ENCODE peak calls at places on chromosomes 13 and 19, in seven cellular contexts. One of them, this sample, is unnamed.

GRCh38 chr19:45638930-45639729 is at the start of gene EML2:
- DNase-seq in neural progenitor cell: peak; percentile 94
- DNase-seq in MM.1S: peak; percentile 35
- DNase-seq in GM23248: peak; percentile 67
- DNase-seq in HCT116: no peak
- DNase-seq in PC-3: peak; percentile 36
- DNase-seq in GM23338: peak; percentile 97
- DNase-seq in this sample: peak; percentile 79

GRCh38 chr13:94710881-94711560 is 1.3 kb downstream of the SOX21 start:
- DNase-seq in PC-3: peak; percentile 59
- DNase-seq in MM.1S: peak; percentile 35
- DNase-seq in neural progenitor cell: peak; percentile 77
- DNase-seq in GM23338: peak; percentile 62
- DNase-seq in HCT116: no peak
- DNase-seq in GM23248: peak; percentile 27
- DNase-seq in this sample: peak; percentile 43

GRCh38 chr13:113918580-113918979 is 54.7 kb upstream of the GAS6 start:
- DNase-seq in GM23248: no peak
- DNase-seq in HCT116: no peak
- DNase-seq in MM.1S: no peak
- DNase-seq in PC-3: no peak
- DNase-seq in GM23338: no peak
- DNase-seq in neural progenitor cell: no peak
- DNase-seq in this sample: no peak

GRCh38 chr19:21587117-21587461 is 81.7 kb downstream of the ZNF429 start:
- DNase-seq in HCT116: no peak
- DNase-seq in MM.1S: no peak
- DNase-seq in GM23248: no peak
- DNase-seq in GM23338: peak; percentile 56
- DNase-seq in PC-3: no peak
- DNase-seq in neural progenitor cell: no peak
- DNase-seq in this sample: no peak

GRCh38 chr13:27920677-27921420 is 1.0 kb downstream of the PDX1 start:
- DNase-seq in PC-3: peak; percentile 26
- DNase-seq in MM.1S: no peak
- DNase-seq in HCT116: no peak
- DNase-seq in neural progenitor cell: peak; percentile 60
- DNase-seq in GM23248: peak; percentile 46
- DNase-seq in GM23338: peak; percentile 52
- DNase-seq in this sample: no peak

GRCh38 chr13:32639502-32640105 is 53.4 kb downstream of the PDS5B start:
- DNase-seq in MM.1S: peak; percentile 50
- DNase-seq in neural progenitor cell: peak; percentile 59
- DNase-seq in PC-3: peak; percentile 57
- DNase-seq in HCT116: peak; percentile 43
- DNase-seq in GM23248: peak; percentile 80
- DNase-seq in GM23338: peak; percentile 68
- DNase-seq in this sample: peak; percentile 64

GRCh38 chr19:5988520-5989387 is 10.8 kb upstream of the RANBP3 start:
- DNase-seq in GM23338: no peak
- DNase-seq in neural progenitor cell: no peak
- DNase-seq in HCT116: no peak
- DNase-seq in MM.1S: peak; percentile 27
- DNase-seq in PC-3: peak; percentile 34
- DNase-seq in GM23248: no peak
- DNase-seq in this sample: no peak

GRCh38 chr19:18029617-18030338 is 21.8 kb downstream of the ARRDC2 start:
- DNase-seq in neural progenitor cell: no peak
- DNase-seq in HCT116: peak; percentile 59
- DNase-seq in PC-3: peak; percentile 91
- DNase-seq in MM.1S: no peak
- DNase-seq in GM23338: no peak
- DNase-seq in GM23248: peak; percentile 23
- DNase-seq in this sample: peak; percentile 68

GRCh38 chr19:47322048-47322447 is 9.9 kb upstream of the C5AR2 start:
- DNase-seq in PC-3: no peak
- DNase-seq in GM23248: no peak
- DNase-seq in GM23338: no peak
- DNase-seq in MM.1S: no peak
- DNase-seq in neural progenitor cell: no peak
- DNase-seq in HCT116: no peak
- DNase-seq in this sample: no peak

GRCh38 chr13:44692173-44692713 is 116.1 kb upstream of the TSC22D1 start:
- DNase-seq in neural progenitor cell: no peak
- DNase-seq in GM23248: no peak
- DNase-seq in HCT116: peak; percentile 70
- DNase-seq in MM.1S: no peak
- DNase-seq in GM23338: peak; percentile 27
- DNase-seq in PC-3: peak; percentile 33
- DNase-seq in this sample: no peak

GRCh38 chr19:964761-965694 is 19.1 kb upstream of the WDR18 start:
- DNase-seq in HCT116: no peak
- DNase-seq in GM23338: peak; percentile 58
- DNase-seq in PC-3: peak; percentile 27
- DNase-seq in GM23248: peak; percentile 26
- DNase-seq in MM.1S: no peak
- DNase-seq in neural progenitor cell: no peak
- DNase-seq in this sample: peak; percentile 14

GRCh38 chr13:41500501-41500900 is 43.2 kb downstream of the RGCC start:
- DNase-seq in MM.1S: peak; percentile 34
- DNase-seq in neural progenitor cell: no peak
- DNase-seq in PC-3: peak; percentile 39
- DNase-seq in HCT116: no peak
- DNase-seq in GM23338: no peak
- DNase-seq in GM23248: peak; percentile 55
- DNase-seq in this sample: no peak

GRCh38 chr13:45206340-45206739 is 5.5 kb upstream of the KCTD4 start:
- DNase-seq in PC-3: peak; percentile 89
- DNase-seq in GM23248: peak; percentile 96
- DNase-seq in neural progenitor cell: no peak
- DNase-seq in GM23338: no peak
- DNase-seq in HCT116: peak; percentile 69
- DNase-seq in MM.1S: no peak
- DNase-seq in this sample: peak; percentile 45

GRCh38 chr13:75050419-75051066 is 431.4 kb downstream of the TBC1D4 start:
- DNase-seq in MM.1S: no peak
- DNase-seq in GM23248: peak; percentile 25
- DNase-seq in GM23338: no peak
- DNase-seq in neural progenitor cell: no peak
- DNase-seq in PC-3: no peak
- DNase-seq in HCT116: no peak
- DNase-seq in this sample: peak; percentile 13

GRCh38 chr13:39106216-39106995 is 68.2 kb downstream of the NHLRC3 start:
- DNase-seq in GM23248: no peak
- DNase-seq in GM23338: no peak
- DNase-seq in HCT116: no peak
- DNase-seq in neural progenitor cell: no peak
- DNase-seq in PC-3: no peak
- DNase-seq in MM.1S: no peak
- DNase-seq in this sample: no peak

GRCh38 chr19:36254848-36255247 is 39.9 kb downstream of the ZNF146 start:
- DNase-seq in HCT116: no peak
- DNase-seq in MM.1S: no peak
- DNase-seq in PC-3: no peak
- DNase-seq in GM23248: no peak
- DNase-seq in GM23338: no peak
- DNase-seq in neural progenitor cell: no peak
- DNase-seq in this sample: no peak

GRCh38 chr13:33348366-33348765 is 62.8 kb upstream of the STARD13 start:
- DNase-seq in GM23338: no peak
- DNase-seq in GM23248: peak; percentile 48
- DNase-seq in MM.1S: no peak
- DNase-seq in neural progenitor cell: no peak
- DNase-seq in HCT116: no peak
- DNase-seq in PC-3: peak; percentile 62
- DNase-seq in this sample: no peak

GRCh38 chr19:16085115-16085514 is 8.8 kb downstream of the TPM4 start:
- DNase-seq in GM23338: no peak
- DNase-seq in MM.1S: no peak
- DNase-seq in neural progenitor cell: no peak
- DNase-seq in PC-3: peak; percentile 42
- DNase-seq in HCT116: no peak
- DNase-seq in GM23248: peak; percentile 53
- DNase-seq in this sample: no peak

GRCh38 chr19:58555920-58556632 is 1.2 kb upstream of the CHMP2A start:
- DNase-seq in GM23248: no peak
- DNase-seq in PC-3: no peak
- DNase-seq in neural progenitor cell: no peak
- DNase-seq in HCT116: no peak
- DNase-seq in GM23338: no peak
- DNase-seq in MM.1S: no peak
- DNase-seq in this sample: peak; percentile 16

GRCh38 chr13:31859546-31859945 is 120.2 kb downstream of the RXFP2 start:
- DNase-seq in neural progenitor cell: no peak
- DNase-seq in MM.1S: no peak
- DNase-seq in GM23338: no peak
- DNase-seq in HCT116: no peak
- DNase-seq in GM23248: peak; percentile 24
- DNase-seq in PC-3: no peak
- DNase-seq in this sample: no peak

GRCh38 chr19:16594131-16594586 is 21.9 kb upstream of the SLC35E1 start:
- DNase-seq in PC-3: no peak
- DNase-seq in neural progenitor cell: no peak
- DNase-seq in MM.1S: peak; percentile 78
- DNase-seq in GM23248: no peak
- DNase-seq in GM23338: no peak
- DNase-seq in HCT116: no peak
- DNase-seq in this sample: no peak

GRCh38 chr13:59890064-59890463 is 273.7 kb downstream of the DIAPH3 start:
- DNase-seq in MM.1S: no peak
- DNase-seq in GM23338: no peak
- DNase-seq in GM23248: peak; percentile 15
- DNase-seq in PC-3: no peak
- DNase-seq in neural progenitor cell: no peak
- DNase-seq in HCT116: no peak
- DNase-seq in this sample: peak; percentile 35

GRCh38 chr19:48724796-48725753 is 5.5 kb upstream of the MAMSTR start:
- DNase-seq in GM23338: peak; percentile 92
- DNase-seq in neural progenitor cell: peak; percentile 79
- DNase-seq in MM.1S: peak; percentile 45
- DNase-seq in PC-3: peak; percentile 50
- DNase-seq in HCT116: peak; percentile 72
- DNase-seq in GM23248: peak; percentile 87
- DNase-seq in this sample: peak; percentile 73

GRCh38 chr13:114148521-114148855 is 16.1 kb upstream of the RASA3 start:
- DNase-seq in PC-3: no peak
- DNase-seq in HCT116: no peak
- DNase-seq in GM23338: no peak
- DNase-seq in GM23248: no peak
- DNase-seq in MM.1S: peak; percentile 93
- DNase-seq in neural progenitor cell: no peak
- DNase-seq in this sample: no peak

GRCh38 chr19:4967738-4968461 is 1.0 kb upstream of the KDM4B start:
- DNase-seq in PC-3: peak; percentile 18
- DNase-seq in HCT116: no peak
- DNase-seq in neural progenitor cell: peak; percentile 27
- DNase-seq in GM23338: no peak
- DNase-seq in GM23248: peak; percentile 66
- DNase-seq in MM.1S: no peak
- DNase-seq in this sample: no peak

GRCh38 chr13:44141213-44141724 is 232.4 kb upstream of the SERP2 start:
- DNase-seq in GM23248: no peak
- DNase-seq in PC-3: no peak
- DNase-seq in GM23338: peak; percentile 47
- DNase-seq in neural progenitor cell: peak; percentile 20
- DNase-seq in HCT116: no peak
- DNase-seq in MM.1S: no peak
- DNase-seq in this sample: no peak

GRCh38 chr19:51783373-51783772 is 11.6 kb upstream of the FPR3 start:
- DNase-seq in HCT116: peak; percentile 26
- DNase-seq in PC-3: peak; percentile 72
- DNase-seq in neural progenitor cell: no peak
- DNase-seq in GM23338: peak; percentile 61
- DNase-seq in GM23248: peak; percentile 46
- DNase-seq in MM.1S: no peak
- DNase-seq in this sample: no peak

GRCh38 chr13:41231025-41231677 is 32.2 kb downstream of the MTRF1 start:
- DNase-seq in neural progenitor cell: no peak
- DNase-seq in GM23248: no peak
- DNase-seq in MM.1S: no peak
- DNase-seq in GM23338: no peak
- DNase-seq in PC-3: no peak
- DNase-seq in HCT116: no peak
- DNase-seq in this sample: no peak

DNA sequence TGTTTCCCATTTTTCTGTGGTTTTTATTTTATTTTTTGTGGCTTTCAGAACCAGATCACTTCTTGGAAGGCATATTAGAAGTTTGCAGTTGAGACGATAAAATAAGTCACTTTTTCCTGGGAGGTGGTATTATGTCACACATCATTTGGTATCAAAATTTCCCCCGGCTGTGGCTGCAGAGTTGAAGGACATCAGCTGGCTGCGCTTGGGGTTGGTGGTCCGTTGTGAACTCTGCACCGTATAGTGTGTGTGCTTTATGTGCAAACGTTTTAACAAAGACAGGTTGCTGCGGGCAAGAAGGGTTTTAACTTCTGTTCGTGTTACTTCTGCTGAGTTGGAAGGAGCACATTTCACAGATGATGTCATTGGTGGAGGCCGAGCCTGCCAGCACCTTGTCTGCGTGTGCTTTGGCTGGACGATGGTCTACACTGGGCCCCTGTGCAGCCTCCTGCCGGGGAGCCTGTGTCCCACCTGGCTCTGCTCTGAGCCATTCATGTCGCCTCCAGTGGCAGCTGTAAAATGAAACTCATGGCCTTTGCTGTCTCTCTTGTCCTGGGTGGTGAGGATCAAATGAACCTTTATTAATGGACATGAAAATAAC is 9.6 kb downstream of the ATP11A start:
- DNase-seq in GM23248: no peak
- DNase-seq in MM.1S: no peak
- DNase-seq in neural progenitor cell: no peak
- DNase-seq in HCT116: no peak
- DNase-seq in GM23338: no peak
- DNase-seq in PC-3: no peak
- DNase-seq in this sample: no peak
- TF ChIP-seq EZH2phosphoT487 in GM23248: no peak
- TF ChIP-seq EZH2phosphoT487 in MM.1S: no peak
- TF ChIP-seq EZH2phosphoT487 in neural progenitor cell: no peak
- TF ChIP-seq EZH2phosphoT487 in HCT116: no peak
- TF ChIP-seq EZH2phosphoT487 in GM23338: no peak
- TF ChIP-seq EZH2phosphoT487 in PC-3: no peak
- TF ChIP-seq EZH2phosphoT487 in this sample: no peak

GRCh38 chr13:18739310-18739709 is 442.3 kb downstream of the TUBA3C start:
- DNase-seq in GM23338: no peak
- DNase-seq in PC-3: no peak
- DNase-seq in HCT116: no peak
- DNase-seq in MM.1S: no peak
- DNase-seq in GM23248: no peak
- DNase-seq in neural progenitor cell: no peak
- DNase-seq in this sample: no peak
- TF ChIP-seq EZH2 in GM23338: no peak
- TF ChIP-seq EZH2 in PC-3: no peak
- TF ChIP-seq EZH2 in HCT116: no peak
- TF ChIP-seq EZH2 in MM.1S: no peak
- TF ChIP-seq EZH2 in GM23248: no peak
- TF ChIP-seq EZH2 in neural progenitor cell: no peak
- TF ChIP-seq EZH2 in this sample: no peak

GRCh38 chr19:2755811-2756210 is 16.0 kb upstream of the SLC39A3 start:
- DNase-seq in neural progenitor cell: no peak
- DNase-seq in GM23248: no peak
- DNase-seq in MM.1S: no peak
- DNase-seq in GM23338: no peak
- DNase-seq in HCT116: no peak
- DNase-seq in PC-3: no peak
- DNase-seq in this sample: no peak
- H3K4me3 ChIP-seq in neural progenitor cell: no peak overlapping the region
- H3K4me3 ChIP-seq in GM23248: no peak overlapping the region
- H3K4me3 ChIP-seq in MM.1S: no peak overlapping the region
- H3K4me3 ChIP-seq in GM23338: no peak overlapping the region
- H3K4me3 ChIP-seq in HCT116: no peak overlapping the region
- H3K4me3 ChIP-seq in PC-3: no peak overlapping the region
- H3K4me3 ChIP-seq in this sample: no peak overlapping the region

GRCh38 chr19:19615086-19615485 is 3.4 kb downstream of the PBX4 start:
- DNase-seq in PC-3: peak; percentile 80
- DNase-seq in GM23248: peak; percentile 72
- DNase-seq in neural progenitor cell: no peak
- DNase-seq in GM23338: no peak
- DNase-seq in HCT116: peak; percentile 66
- DNase-seq in MM.1S: no peak
- DNase-seq in this sample: no peak
- TF ChIP-seq EZH2phosphoT487 in PC-3: no peak
- TF ChIP-seq EZH2phosphoT487 in GM23248: no peak
- TF ChIP-seq EZH2phosphoT487 in neural progenitor cell: no peak
- TF ChIP-seq EZH2phosphoT487 in GM23338: no peak
- TF ChIP-seq EZH2phosphoT487 in HCT116: no peak
- TF ChIP-seq EZH2phosphoT487 in MM.1S: no peak
- TF ChIP-seq EZH2phosphoT487 in this sample: no peak